ENCODE peak calls at places on chromosomes 12 and 14, in five cellular contexts. J, L, Y, D and R are unnamed samples.
A peak's percentile ranks its signal among the peaks of the same experiment; 100 is the strongest.

GRCh38 chr12:16094437-16094836 is 183.0 kb downstream of the SLC15A5 start:
- DNase-seq in J (no peak), L (no peak), Y (no peak), D (no peak), R (no peak)

GRCh38 chr14:104104006-104104901 is 18.8 kb downstream of the ASPG start:
- DNase-seq in J (no peak), L (no peak), Y (no peak), D (peak; percentile 46), R (no peak)

GRCh38 chr12:56988207-56988739 is 18.1 kb downstream of the ZBTB39 start:
- DNase-seq in J (no peak), L (no peak), Y (no peak), D (peak; percentile 73), R (peak; percentile 48)

GRCh38 chr12:4984971-4985370 is 58.7 kb upstream of the KCNA5 start:
- DNase-seq in J (no peak), L (no peak), Y (no peak), D (no peak), R (no peak)

GRCh38 chr14:53064461-53064860 is 88.7 kb downstream of the DDHD1 start:
- DNase-seq in J (no peak), L (no peak), Y (no peak), D (no peak), R (no peak)

GRCh38 chr12:98582093-98582492 is 11.4 kb upstream of the SLC25A3 start:
- DNase-seq in J (peak; percentile 50), L (no peak), Y (peak; percentile 28), D (no peak), R (no peak)

GRCh38 chr12:24470050-24470449 is 478.9 kb downstream of the BCAT1 start:
- DNase-seq in J (no peak), L (no peak), Y (no peak), D (no peak), R (no peak)

GRCh38 chr14:45716506-45716905 is 463.5 kb upstream of the MIS18BP1 start:
- DNase-seq in J (peak; percentile 5), L (peak; percentile 12), Y (no peak), D (no peak), R (peak; percentile 32)

GRCh38 chr14:68766299-68767247 is 26.3 kb downstream of the ZFP36L1 start:
- DNase-seq in J (no peak), L (no peak), Y (no peak), D (no peak), R (peak; percentile 67)

GRCh38 chr12:123284669-123285068 is 13.0 kb upstream of the CDK2AP1 start:
- DNase-seq in J (no peak), L (no peak), Y (no peak), D (no peak), R (no peak)

GRCh38 chr12:112664569-112664968 is 127.0 kb upstream of the RPH3A start:
- DNase-seq in J (peak; percentile 6), L (peak; percentile 1), Y (no peak), D (peak; percentile 85), R (peak; percentile 52)

GRCh38 chr14:67645414-67645813 is 25.7 kb downstream of the ARG2 start:
- DNase-seq in J (no peak), L (no peak), Y (no peak), D (no peak), R (no peak)

GRCh38 chr14:85516239-85517112 is 13.5 kb upstream of the FLRT2 start:
- DNase-seq in J (peak; percentile 93), L (peak; percentile 88), Y (peak; percentile 81), D (no peak), R (no peak)

GRCh38 chr12:104751594-104751993 is 206.5 kb downstream of the SLC41A2 start:
- DNase-seq in J (no peak), L (no peak), Y (no peak), D (peak; percentile 4), R (peak; percentile 14)

GRCh38 chr12:131950182-131950913 is 606 bp downstream of the EP400 start:
- DNase-seq in J (peak; percentile 61), L (no peak), Y (peak; percentile 12), D (peak; percentile 73), R (peak; percentile 87)

GRCh38 chr14:33676135-33676566 is 274.7 kb downstream of the EGLN3 start:
- DNase-seq in J (peak; percentile 66), L (peak; percentile 70), Y (peak; percentile 27), D (peak; percentile 90), R (peak; percentile 68)

DNA sequence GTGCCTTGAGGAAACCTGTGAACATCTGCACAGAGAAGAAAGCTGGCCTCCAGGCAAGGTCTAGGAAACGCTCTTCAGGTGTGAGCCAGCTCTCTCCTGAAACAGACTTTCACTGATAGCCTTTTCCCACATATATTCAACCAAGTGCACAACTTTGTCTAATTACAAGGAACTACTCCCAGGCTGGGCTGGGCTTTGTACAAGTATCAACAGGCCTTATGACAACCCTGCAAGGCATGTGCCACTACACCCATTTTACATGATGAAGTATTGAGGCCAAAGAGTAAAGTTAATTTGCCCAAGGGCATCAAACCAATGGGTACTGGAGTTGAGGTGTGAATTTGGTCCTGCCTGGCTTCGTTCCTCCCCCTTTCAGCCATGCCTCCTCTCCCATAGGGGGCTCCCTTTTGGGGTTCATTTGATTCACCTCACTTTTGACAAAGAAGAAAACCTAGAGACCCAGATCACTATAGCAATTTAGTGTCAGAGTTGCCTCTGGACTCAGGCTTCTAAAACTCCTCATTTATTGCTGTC is 2.1 kb downstream of the CSRP2 start:
- DNase-seq in J (no peak), L (no peak), Y (peak; percentile 84), D (no peak), R (no peak)
- H3K4me3 ChIP-seq in J (no peak overlapping the region), L (no peak overlapping the region), Y (no peak overlapping the region), D (peak overlapping the region; percentile 90), R (no peak overlapping the region)

DNA sequence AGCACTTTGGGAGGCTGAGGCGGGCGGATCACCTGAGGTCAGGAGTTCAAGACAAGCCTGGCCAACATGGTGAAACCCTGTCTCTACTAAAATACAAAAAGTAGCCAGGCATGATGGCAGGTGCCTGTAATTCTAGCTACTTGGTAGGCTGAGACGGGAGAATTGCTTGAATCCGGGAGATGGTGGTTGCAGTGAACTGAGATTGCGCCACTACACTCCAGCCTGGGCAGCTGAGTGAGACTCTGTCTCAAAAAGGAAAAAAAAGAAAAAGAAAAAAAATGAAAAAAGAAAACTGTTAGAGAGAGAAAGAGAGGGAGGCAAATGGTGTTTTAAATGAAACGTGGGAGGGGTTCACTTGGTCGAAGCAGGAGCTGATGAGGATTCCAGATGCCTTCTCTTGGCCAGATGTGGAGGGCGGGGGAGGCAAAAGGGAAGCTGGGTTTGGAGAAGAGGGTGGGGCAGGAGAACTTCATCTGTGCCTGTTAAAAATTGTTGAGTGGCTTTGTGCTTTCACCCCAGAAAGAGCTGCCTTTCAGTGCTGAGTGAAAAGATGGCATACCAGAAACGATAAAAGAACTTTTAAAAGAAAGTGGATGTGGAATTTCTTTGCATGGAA is 1.1 kb downstream of the EMP1 start:
- DNase-seq in J (peak; percentile 84), L (no peak), Y (no peak), D (no peak), R (no peak)
- H3K4me3 ChIP-seq in J (peak overlapping the region; percentile 98), L (peak overlapping the region; percentile 85), Y (peak overlapping the region; percentile 93), D (no peak overlapping the region), R (no peak overlapping the region)

GRCh38 chr14:22885975-22886374 is 3.0 kb downstream of the REM2 start:
- DNase-seq in J (no peak), L (no peak), Y (no peak), D (no peak), R (peak; percentile 36)

GRCh38 chr14:22886500-22887259 is 3.7 kb downstream of the REM2 start:
- DNase-seq in J (peak; percentile 76), L (peak; percentile 67), Y (peak; percentile 56), D (peak; percentile 94), R (peak; percentile 94)

GRCh38 chr14:22888662-22889061 is 5.6 kb downstream of the REM2 start:
- DNase-seq in J (no peak), L (no peak), Y (no peak), D (no peak), R (no peak)

GRCh38 chr14:22887260-22887989 is 4.4 kb downstream of the REM2 start:
- DNase-seq in J (peak; percentile 69), L (peak; percentile 83), Y (peak; percentile 89), D (peak; percentile 89), R (peak; percentile 89)

DNA sequence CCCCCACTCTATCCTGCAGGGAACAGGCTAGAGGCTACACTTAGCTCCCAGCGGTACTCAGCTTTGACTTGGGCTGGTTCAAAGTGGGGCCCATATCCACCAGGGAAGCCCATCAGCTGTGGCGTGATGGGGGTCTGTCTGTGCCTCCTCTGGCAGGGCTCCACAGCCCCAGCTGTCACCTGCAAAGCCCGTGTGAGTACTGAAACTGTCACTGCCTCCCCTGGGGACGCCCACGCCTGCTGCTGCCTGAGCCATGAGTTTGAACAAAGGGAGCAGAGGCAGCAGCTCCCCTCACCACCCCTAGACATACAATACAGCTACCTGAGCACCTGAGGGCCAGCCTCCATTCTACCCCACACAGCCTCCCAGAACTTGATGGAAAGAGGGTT is 5.0 kb downstream of the REM2 start:
- DNase-seq in J (no peak), L (no peak), Y (no peak), D (no peak), R (no peak)
- H3K4me3 ChIP-seq in J (peak overlapping the region; percentile 76), L (peak overlapping the region; percentile 57), Y (peak overlapping the region; percentile 49), D (peak overlapping the region; percentile 93), R (no peak overlapping the region)

DNA sequence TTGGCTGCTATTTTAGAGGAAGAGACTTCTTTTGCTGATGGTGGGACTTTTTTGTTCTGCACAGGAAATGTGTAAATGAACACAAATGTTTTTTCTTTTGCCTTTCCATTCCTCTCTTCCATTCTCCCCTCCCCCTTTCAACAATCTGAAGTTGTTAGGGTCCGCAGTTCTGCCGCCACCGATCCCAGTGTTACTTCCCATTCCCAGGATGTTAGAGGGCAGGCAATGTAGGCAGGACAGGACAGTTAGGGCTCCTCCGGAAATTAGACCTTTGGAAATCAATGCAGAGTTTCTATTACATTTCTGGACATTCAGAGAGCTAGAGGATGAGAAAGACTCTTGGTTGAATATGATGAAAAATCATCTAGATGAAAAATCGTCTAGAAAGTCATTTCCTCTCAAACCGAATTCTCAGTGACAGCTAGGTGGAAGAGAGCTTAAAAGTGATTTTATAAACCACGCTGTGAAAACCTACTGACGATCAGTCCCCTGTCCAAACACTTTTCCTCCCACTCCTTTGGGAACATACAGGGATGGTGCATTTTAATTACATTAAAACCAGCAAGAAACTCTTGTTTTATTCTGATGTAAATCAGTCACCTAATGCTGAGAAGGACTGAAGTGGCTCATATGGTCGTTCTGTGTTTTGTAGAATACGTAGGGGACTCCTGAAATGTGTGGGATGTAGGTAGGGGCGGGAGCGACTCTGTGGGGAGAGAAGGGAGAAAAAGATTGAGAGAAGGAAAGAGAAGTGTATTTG is 17.9 kb downstream of the FOXG1 start:
- DNase-seq in J (no peak), L (no peak), Y (no peak), D (no peak), R (peak; percentile 35)
- H3K4me3 ChIP-seq in J (peak overlapping the region; percentile 46), L (peak overlapping the region; percentile 47), Y (no peak overlapping the region), D (peak overlapping the region; percentile 79), R (peak overlapping the region; percentile 43)

GRCh38 chr12:55724226-55724939 is 4.2 kb downstream of the RDH5 start:
- DNase-seq in J (peak; percentile 86), L (peak; percentile 68), Y (peak; percentile 38), D (peak; percentile 94), R (peak; percentile 85)

GRCh38 chr12:55723516-55724225 is 3.5 kb downstream of the RDH5 start:
- DNase-seq in J (peak; percentile 23), L (no peak), Y (no peak), D (no peak), R (no peak)

GRCh38 chr12:55724940-55725309 is 3.9 kb downstream of the CD63 start:
- DNase-seq in J (peak; percentile 12), L (no peak), Y (no peak), D (no peak), R (no peak)

GRCh38 chr12:55726911-55727310 is 1.9 kb downstream of the CD63 start:
- DNase-seq in J (no peak), L (no peak), Y (no peak), D (no peak), R (no peak)

GRCh38 chr12:55725556-55725955 is 3.3 kb downstream of the CD63 start:
- DNase-seq in J (peak; percentile 2), L (no peak), Y (no peak), D (no peak), R (no peak)
- H3K4me3 ChIP-seq in J (no peak overlapping the region), L (no peak overlapping the region), Y (no peak overlapping the region), D (peak overlapping the region; percentile 92), R (no peak overlapping the region)